ENCODE peak calls at places on chromosomes 11 and 22, in ten cellular contexts. One of them, this sample, is unnamed. For H3K4me1, the result is how much of the 10 kb centered on the place peaks cover.

GRCh38 chr22:32897400-32897799 is 95.9 kb downstream of the TIMP3 start:
- DNase-seq in heart right ventricle: no peak
- DNase-seq in HCT116: no peak
- DNase-seq in psoas muscle: no peak
- DNase-seq in PC-3: no peak
- DNase-seq in IMR-90: peak
- DNase-seq in cardiac muscle cell: peak
- DNase-seq in tibial nerve: no peak
- DNase-seq in left ventricle myocardium inferior: no peak
- DNase-seq in sigmoid colon: no peak
- DNase-seq in this sample: no peak

GRCh38 chr11:121839821-121840220 is 276.2 kb downstream of the BLID start:
- DNase-seq in heart right ventricle: no peak
- DNase-seq in HCT116: no peak
- DNase-seq in psoas muscle: no peak
- DNase-seq in PC-3: no peak
- DNase-seq in IMR-90: peak
- DNase-seq in cardiac muscle cell: no peak
- DNase-seq in tibial nerve: no peak
- DNase-seq in left ventricle myocardium inferior: no peak
- DNase-seq in sigmoid colon: no peak
- DNase-seq in this sample: no peak

GRCh38 chr11:118002010-118002540 is 15.9 kb downstream of the IL10RA start:
- DNase-seq in heart right ventricle: no peak
- DNase-seq in HCT116: no peak
- DNase-seq in psoas muscle: no peak
- DNase-seq in PC-3: no peak
- DNase-seq in IMR-90: no peak
- DNase-seq in cardiac muscle cell: no peak
- DNase-seq in tibial nerve: no peak
- DNase-seq in left ventricle myocardium inferior: no peak
- DNase-seq in sigmoid colon: no peak
- DNase-seq in this sample: no peak

GRCh38 chr11:70696564-70696963 is 298.2 kb downstream of the CTTN start:
- DNase-seq in heart right ventricle: no peak
- DNase-seq in HCT116: no peak
- DNase-seq in psoas muscle: no peak
- DNase-seq in PC-3: no peak
- DNase-seq in IMR-90: no peak
- DNase-seq in cardiac muscle cell: no peak
- DNase-seq in tibial nerve: no peak
- DNase-seq in left ventricle myocardium inferior: no peak
- DNase-seq in sigmoid colon: no peak
- DNase-seq in this sample: no peak

GRCh38 chr11:33891714-33892327 is at the start of gene LMO2:
- DNase-seq in heart right ventricle: no peak
- DNase-seq in HCT116: no peak
- DNase-seq in psoas muscle: no peak
- DNase-seq in PC-3: no peak
- DNase-seq in IMR-90: no peak
- DNase-seq in cardiac muscle cell: no peak
- DNase-seq in tibial nerve: no peak
- DNase-seq in left ventricle myocardium inferior: no peak
- DNase-seq in sigmoid colon: no peak
- DNase-seq in this sample: no peak

GRCh38 chr11:17790453-17790852 is 55.9 kb downstream of the KCNC1 start:
- DNase-seq in heart right ventricle: no peak
- DNase-seq in HCT116: no peak
- DNase-seq in psoas muscle: no peak
- DNase-seq in PC-3: peak
- DNase-seq in IMR-90: peak
- DNase-seq in cardiac muscle cell: peak
- DNase-seq in tibial nerve: no peak
- DNase-seq in left ventricle myocardium inferior: no peak
- DNase-seq in sigmoid colon: no peak
- DNase-seq in this sample: no peak

GRCh38 chr11:75324740-75325139 is 26.7 kb downstream of the ARRB1 start:
- DNase-seq in heart right ventricle: no peak
- DNase-seq in HCT116: no peak
- DNase-seq in psoas muscle: no peak
- DNase-seq in PC-3: no peak
- DNase-seq in IMR-90: no peak
- DNase-seq in cardiac muscle cell: no peak
- DNase-seq in tibial nerve: no peak
- DNase-seq in left ventricle myocardium inferior: no peak
- DNase-seq in sigmoid colon: no peak
- DNase-seq in this sample: no peak

GRCh38 chr11:11349870-11350325 is 3.2 kb downstream of the CSNK2A3 start:
- DNase-seq in heart right ventricle: peak
- DNase-seq in HCT116: no peak
- DNase-seq in psoas muscle: no peak
- DNase-seq in PC-3: peak
- DNase-seq in IMR-90: peak
- DNase-seq in cardiac muscle cell: peak
- DNase-seq in tibial nerve: no peak
- DNase-seq in left ventricle myocardium inferior: no peak
- DNase-seq in sigmoid colon: no peak
- DNase-seq in this sample: peak

GRCh38 chr22:42693055-42693762 is 27.5 kb downstream of the A4GALT start:
- DNase-seq in heart right ventricle: no peak
- DNase-seq in HCT116: no peak
- DNase-seq in psoas muscle: no peak
- DNase-seq in PC-3: no peak
- DNase-seq in IMR-90: no peak
- DNase-seq in cardiac muscle cell: no peak
- DNase-seq in tibial nerve: no peak
- DNase-seq in left ventricle myocardium inferior: no peak
- DNase-seq in sigmoid colon: no peak
- DNase-seq in this sample: no peak
- H3K4me1 ChIP-seq in heart right ventricle: half or more
- H3K4me1 ChIP-seq in HCT116: under half
- H3K4me1 ChIP-seq in psoas muscle: half or more
- H3K4me1 ChIP-seq in PC-3: under half
- H3K4me1 ChIP-seq in IMR-90: under half
- H3K4me1 ChIP-seq in cardiac muscle cell: under half
- H3K4me1 ChIP-seq in tibial nerve: under half
- H3K4me1 ChIP-seq in left ventricle myocardium inferior: half or more
- H3K4me1 ChIP-seq in sigmoid colon: half or more
- H3K4me1 ChIP-seq in this sample: under half

DNA sequence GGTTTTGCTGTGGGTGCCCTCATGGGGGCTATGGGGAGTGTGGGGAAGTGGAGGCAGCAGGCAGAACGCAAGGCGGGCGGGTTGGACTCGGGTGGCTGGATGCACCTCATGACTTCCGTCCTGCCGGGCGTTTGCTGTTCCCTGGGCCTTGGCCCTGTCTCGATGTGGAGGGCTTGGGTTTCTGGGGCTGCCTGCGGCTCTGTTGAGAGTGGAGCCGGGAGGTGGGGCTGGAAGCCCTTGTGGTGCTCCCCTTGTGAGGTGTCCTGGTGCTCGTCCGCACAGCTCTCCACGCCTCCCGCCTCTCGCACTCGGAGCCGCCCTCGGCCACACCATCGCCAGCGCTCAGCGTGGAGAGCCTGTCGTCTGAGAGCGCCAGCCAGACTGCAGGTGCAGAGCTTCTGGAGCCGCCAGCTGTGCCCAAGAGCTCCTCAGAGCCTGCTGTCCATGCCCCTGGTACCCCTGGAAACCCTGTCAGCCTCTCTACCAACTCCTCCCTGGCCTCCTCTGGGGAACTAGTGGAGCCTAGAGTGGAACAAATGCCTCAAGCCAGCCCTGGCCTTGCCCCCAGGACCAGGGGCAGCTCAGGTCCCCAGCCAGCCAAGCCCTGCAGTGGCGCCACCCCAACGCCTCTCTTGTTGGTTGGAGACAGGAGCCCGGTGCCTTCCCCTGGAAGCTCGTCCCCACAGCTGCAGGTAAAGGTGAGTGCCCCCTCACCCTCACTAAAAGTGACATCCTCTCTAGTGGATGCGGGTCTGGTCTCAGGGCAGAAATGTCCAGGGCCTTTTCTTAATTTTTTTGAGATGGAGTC is 21.2 kb downstream of the MICALL1 start:
- DNase-seq in heart right ventricle: no peak
- DNase-seq in HCT116: no peak
- DNase-seq in psoas muscle: no peak
- DNase-seq in PC-3: no peak
- DNase-seq in IMR-90: no peak
- DNase-seq in cardiac muscle cell: no peak
- DNase-seq in tibial nerve: no peak
- DNase-seq in left ventricle myocardium inferior: no peak
- DNase-seq in sigmoid colon: no peak
- DNase-seq in this sample: no peak
- H3K4me1 ChIP-seq in heart right ventricle: under half
- H3K4me1 ChIP-seq in HCT116: under half
- H3K4me1 ChIP-seq in psoas muscle: under half
- H3K4me1 ChIP-seq in PC-3: under half
- H3K4me1 ChIP-seq in IMR-90: under half
- H3K4me1 ChIP-seq in cardiac muscle cell: under half
- H3K4me1 ChIP-seq in tibial nerve: under half
- H3K4me1 ChIP-seq in left ventricle myocardium inferior: under half
- H3K4me1 ChIP-seq in sigmoid colon: under half
- H3K4me1 ChIP-seq in this sample: under half

DNA sequence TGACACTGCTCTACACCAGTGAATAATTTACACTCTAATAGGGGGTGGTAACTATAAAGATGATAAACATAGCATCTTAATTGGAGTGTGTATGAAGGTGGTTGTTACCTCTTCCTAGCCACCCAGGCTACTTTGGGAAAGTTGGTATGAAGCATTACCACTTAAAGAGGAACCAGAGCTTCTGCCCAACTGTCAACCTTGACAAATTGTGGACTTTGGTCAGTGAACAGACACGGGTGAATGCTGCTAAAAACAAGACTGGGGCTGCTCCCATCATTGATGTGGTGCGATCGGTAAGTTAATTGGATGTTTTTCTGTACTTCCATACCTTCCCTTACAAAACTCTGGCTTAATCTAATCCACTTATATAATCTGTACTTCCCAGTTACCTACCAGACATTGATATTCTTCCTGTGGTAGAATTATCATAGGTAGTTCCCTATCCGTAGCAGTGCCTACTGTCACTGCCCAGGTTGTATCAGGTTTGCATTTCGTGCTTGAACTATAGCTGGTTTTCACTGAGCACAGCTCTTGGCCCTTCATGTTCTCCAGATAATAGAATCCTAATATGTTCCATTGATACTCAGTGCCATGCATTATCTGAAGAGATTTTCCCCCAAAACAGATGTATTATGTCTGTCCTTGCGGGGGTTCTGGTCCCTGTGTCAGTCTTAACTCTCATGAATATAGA is 2.2 kb downstream of the RPL27A start:
- DNase-seq in heart right ventricle: no peak
- DNase-seq in HCT116: no peak
- DNase-seq in psoas muscle: no peak
- DNase-seq in PC-3: no peak
- DNase-seq in IMR-90: no peak
- DNase-seq in cardiac muscle cell: no peak
- DNase-seq in tibial nerve: no peak
- DNase-seq in left ventricle myocardium inferior: no peak
- DNase-seq in sigmoid colon: no peak
- DNase-seq in this sample: no peak
- H3K4me1 ChIP-seq in heart right ventricle: under half
- H3K4me1 ChIP-seq in HCT116: half or more
- H3K4me1 ChIP-seq in psoas muscle: under half
- H3K4me1 ChIP-seq in PC-3: half or more
- H3K4me1 ChIP-seq in IMR-90: under half
- H3K4me1 ChIP-seq in cardiac muscle cell: under half
- H3K4me1 ChIP-seq in tibial nerve: under half
- H3K4me1 ChIP-seq in left ventricle myocardium inferior: half or more
- H3K4me1 ChIP-seq in sigmoid colon: under half
- H3K4me1 ChIP-seq in this sample: under half

GRCh38 chr11:86952933-86953637 is 2.1 kb downstream of the FZD4 start:
- DNase-seq in heart right ventricle: no peak
- DNase-seq in HCT116: no peak
- DNase-seq in psoas muscle: no peak
- DNase-seq in PC-3: no peak
- DNase-seq in IMR-90: peak
- DNase-seq in cardiac muscle cell: peak
- DNase-seq in tibial nerve: no peak
- DNase-seq in left ventricle myocardium inferior: no peak
- DNase-seq in sigmoid colon: no peak
- DNase-seq in this sample: no peak

GRCh38 chr11:86955674-86956522 is 703 bp upstream of the FZD4 start:
- DNase-seq in heart right ventricle: peak
- DNase-seq in HCT116: peak
- DNase-seq in psoas muscle: peak
- DNase-seq in PC-3: peak
- DNase-seq in IMR-90: peak
- DNase-seq in cardiac muscle cell: peak
- DNase-seq in tibial nerve: peak
- DNase-seq in left ventricle myocardium inferior: peak
- DNase-seq in sigmoid colon: peak
- DNase-seq in this sample: peak

GRCh38 chr11:86955111-86955673 is at the start of gene FZD4:
- DNase-seq in heart right ventricle: peak
- DNase-seq in HCT116: peak
- DNase-seq in psoas muscle: peak
- DNase-seq in PC-3: peak
- DNase-seq in IMR-90: peak
- DNase-seq in cardiac muscle cell: peak
- DNase-seq in tibial nerve: peak
- DNase-seq in left ventricle myocardium inferior: peak
- DNase-seq in sigmoid colon: peak
- DNase-seq in this sample: peak

GRCh38 chr11:86952221-86952875 is 2.8 kb downstream of the FZD4 start:
- DNase-seq in heart right ventricle: no peak
- DNase-seq in HCT116: no peak
- DNase-seq in psoas muscle: no peak
- DNase-seq in PC-3: no peak
- DNase-seq in IMR-90: no peak
- DNase-seq in cardiac muscle cell: peak
- DNase-seq in tibial nerve: no peak
- DNase-seq in left ventricle myocardium inferior: no peak
- DNase-seq in sigmoid colon: no peak
- DNase-seq in this sample: no peak

DNA sequence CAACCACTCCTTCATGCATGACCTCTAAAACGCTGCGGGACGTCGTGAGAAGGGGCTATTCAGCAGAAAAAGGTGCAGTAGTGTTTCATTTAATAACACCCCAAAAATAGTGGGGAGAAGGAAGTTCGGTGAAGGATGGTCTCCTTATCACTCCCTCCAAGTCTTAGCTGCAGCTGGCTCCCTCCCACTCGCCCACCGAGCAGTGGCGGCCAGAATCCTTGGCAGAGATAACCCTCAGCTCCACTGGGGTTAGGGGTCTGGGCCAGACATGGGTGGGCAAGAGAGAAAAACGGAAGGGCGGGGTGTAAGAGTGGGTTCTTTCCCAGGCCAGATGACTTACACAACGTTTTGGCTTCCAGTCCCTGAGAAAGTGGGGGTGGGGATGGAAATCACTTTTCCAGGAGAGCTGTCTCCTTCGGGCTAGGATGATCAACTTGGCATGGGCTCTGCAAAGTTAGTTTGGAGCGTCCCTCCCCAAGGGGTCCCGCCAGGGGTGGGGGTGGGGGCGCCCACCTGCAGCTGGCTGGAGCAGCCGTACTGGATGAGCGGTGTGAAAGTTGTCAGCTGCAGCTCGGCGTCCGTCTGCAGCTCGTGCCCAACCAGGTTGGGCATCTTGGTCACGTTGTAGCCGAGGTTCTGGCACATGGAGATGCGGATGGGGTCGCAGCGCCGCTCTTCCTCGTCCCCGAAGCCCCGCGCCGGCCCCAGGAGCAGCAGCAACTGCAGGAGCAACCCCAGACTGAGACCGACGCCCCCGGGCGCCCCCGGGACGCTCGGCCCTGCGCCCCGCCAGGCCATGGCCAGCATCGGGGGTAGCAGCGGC is 696 bp downstream of the FZD4 start:
- DNase-seq in heart right ventricle: peak
- DNase-seq in HCT116: no peak
- DNase-seq in psoas muscle: peak
- DNase-seq in PC-3: no peak
- DNase-seq in IMR-90: no peak
- DNase-seq in cardiac muscle cell: no peak
- DNase-seq in tibial nerve: no peak
- DNase-seq in left ventricle myocardium inferior: no peak
- DNase-seq in sigmoid colon: peak
- DNase-seq in this sample: peak
- H3K4me1 ChIP-seq in heart right ventricle: half or more
- H3K4me1 ChIP-seq in HCT116: under half
- H3K4me1 ChIP-seq in psoas muscle: under half
- H3K4me1 ChIP-seq in PC-3: under half
- H3K4me1 ChIP-seq in IMR-90: under half
- H3K4me1 ChIP-seq in cardiac muscle cell: half or more
- H3K4me1 ChIP-seq in tibial nerve: under half
- H3K4me1 ChIP-seq in left ventricle myocardium inferior: half or more
- H3K4me1 ChIP-seq in sigmoid colon: half or more
- H3K4me1 ChIP-seq in this sample: under half